ENCODE peak calls at places on chromosome 16, in five cellular contexts. W is activated T-cell treated with anti-CD3 and anti-CD28 coated beads, Interleukin-2, amount 50 U/mL, for 72 hours; B is AG04450; V is memory B cell; U is neural crest cell. X is an unnamed sample.

GRCh38 chr16:56948234-56948633 is 13.5 kb upstream of the CETP start:
- DNase-seq in U (no peak), B (no peak), W (no peak), V (no peak), X (no peak)

GRCh38 chr16:58331024-58331707 is 36.3 kb upstream of the PRSS54 start:
- DNase-seq in V (no peak), B (no peak), U (peak), W (no peak), X (peak)

GRCh38 chr16:82649766-82650165 is 23.0 kb downstream of the CDH13 start:
- DNase-seq in B (no peak), W (no peak), V (no peak), U (no peak), X (no peak)

GRCh38 chr16:56673916-56674315 is 4.3 kb downstream of the MT1H start:
- DNase-seq in U (no peak), B (no peak), V (no peak), W (no peak), X (no peak)

GRCh38 chr16:89574681-89575246 is 794 bp upstream of the CPNE7 start:
- DNase-seq in U (peak), W (peak), V (peak), B (no peak), X (peak)

GRCh38 chr16:89052824-89053724 is 40.6 kb upstream of the ACSF3 start:
- DNase-seq in W (no peak), V (no peak), B (no peak), U (no peak), X (peak)

GRCh38 chr16:55277536-55277935 is 46.5 kb upstream of the IRX6 start:
- DNase-seq in V (no peak), W (no peak), B (no peak), U (no peak), X (no peak)

GRCh38 chr16:81437860-81438259 is 6.7 kb upstream of the CMIP start:
- DNase-seq in W (no peak), U (no peak), B (no peak), V (no peak), X (no peak)

GRCh38 chr16:4682616-4683254 is 10.6 kb upstream of the NUDT16L1 start:
- DNase-seq in W (peak), V (no peak), U (peak), B (no peak), X (no peak)

GRCh38 chr16:80274576-80275191 is 266.1 kb upstream of the DYNLRB2 start:
- DNase-seq in U (no peak), V (no peak), W (no peak), B (peak), X (no peak)

X was measured in NCI-H1417.